ENCODE peak calls at places on chromosomes 2 and 18, in four cellular contexts. Y is ELF-1, T is bronchial epithelial cell, P is fibroblast of pulmonary artery. S is an unnamed sample.

GRCh38 chr18:23291456-23292205 is 156.3 kb downstream of the CABLES1 start:
- DNase-seq in P (peak), Y (no peak), T (peak), S (peak)

GRCh38 chr2:126902859-126903258 is 4.2 kb downstream of the TEX51 start:
- DNase-seq in P (no peak), Y (no peak), T (no peak), S (no peak)

GRCh38 chr2:152166633-152167032 is 8.9 kb downstream of the STAM2 start:
- DNase-seq in P (peak), Y (no peak), T (peak), S (no peak)

GRCh38 chr2:208326016-208326415 is 60.0 kb downstream of the PIKFYVE start:
- DNase-seq in T (no peak), Y (no peak), P (no peak), S (no peak)

GRCh38 chr2:218067523-218067922 is 1.5 kb upstream of the RUFY4 start:
- DNase-seq in T (no peak), P (no peak), Y (no peak), S (no peak)

GRCh38 chr18:40917096-40917495 is 1037.9 kb upstream of the PIK3C3 start:
- DNase-seq in P (peak), T (peak), Y (no peak), S (no peak)

GRCh38 chr2:171160630-171161424 is at the start of gene TLK1:
- DNase-seq in P (peak), T (peak), Y (peak), S (peak)

GRCh38 chr2:120354467-120354866 is 8.5 kb downstream of the INHBB start:
- DNase-seq in T (no peak), Y (no peak), P (no peak), S (no peak)

GRCh38 chr2:197827618-197828017 is 23.2 kb downstream of the PLCL1 start:
- DNase-seq in T (no peak), Y (no peak), P (peak), S (no peak)

GRCh38 chr18:74898965-74899364 is 301.3 kb downstream of the ZNF407 start:
- DNase-seq in T (peak), P (peak), Y (no peak), S (no peak)

GRCh38 chr18:67518566-67518965 is 2.0 kb upstream of the DSEL start:
- DNase-seq in P (no peak), T (no peak), Y (no peak), S (no peak)

GRCh38 chr2:242040681-242041080 is 171.2 kb downstream of the RTP5 start:
- DNase-seq in P (no peak), Y (no peak), T (no peak), S (no peak)

GRCh38 chr2:218406209-218406948 is 6.7 kb downstream of the CTDSP1 start:
- DNase-seq in P (peak), T (peak), Y (peak), S (peak)

GRCh38 chr2:212791579-212791978 is 253.0 kb upstream of the ERBB4 start:
- DNase-seq in Y (no peak), P (no peak), T (no peak), S (no peak)

GRCh38 chr18:62048279-62048678 is 138.6 kb downstream of the PIGN start:
- DNase-seq in P (no peak), T (no peak), Y (no peak), S (no peak)